ENCODE peak calls at places on chromosome 4, in five cellular contexts. X is gastrocnemius medialis; R is heart left ventricle; F is body of pancreas; E is CD8-positive, alpha-beta memory T cell. B is an unnamed sample.

GRCh38 chr4:163688856-163689255 is 194.4 kb downstream of the TMA16 start:
- DNase-seq in X (no peak), R (no peak), F (no peak), E (no peak), B (no peak)

GRCh38 chr4:5980436-5981155 is 37.6 kb downstream of the C4orf50 start:
- DNase-seq in X (no peak), R (no peak), F (no peak), E (no peak), B (no peak)

GRCh38 chr4:20529681-20530080 is 170.6 kb upstream of the PACRGL start:
- DNase-seq in X (no peak), R (no peak), F (no peak), E (no peak), B (no peak)

GRCh38 chr4:157779084-157779483 is 393.7 kb downstream of the GASK1B start:
- DNase-seq in X (no peak), R (no peak), F (no peak), E (no peak), B (no peak)

GRCh38 chr4:156607198-156607498 is 364.5 kb downstream of the PDGFC start:
- DNase-seq in X (no peak), R (no peak), F (no peak), E (no peak), B (no peak)

GRCh38 chr4:11741190-11741652 is 312.5 kb upstream of the HS3ST1 start:
- DNase-seq in X (no peak), R (no peak), F (no peak), E (no peak), B (no peak)

GRCh38 chr4:61350932-61351331 is 150.8 kb downstream of the ADGRL3 start:
- DNase-seq in X (no peak), R (no peak), F (no peak), E (no peak), B (no peak)

GRCh38 chr4:87060957-87061356 is 126.1 kb downstream of the AFF1 start:
- DNase-seq in X (no peak), R (no peak), F (no peak), E (no peak), B (no peak)

GRCh38 chr4:78734451-78735003 is 41.6 kb upstream of the BMP2K start:
- DNase-seq in X (no peak), R (no peak), F (no peak), E (no peak), B (no peak)

GRCh38 chr4:337932-338758 is 531 bp downstream of the ZNF141 start:
- DNase-seq in X (no peak), R (peak; percentile 27), F (no peak), E (no peak), B (peak; percentile 65)

GRCh38 chr4:184745747-184746531 is 12.0 kb upstream of the CENPU start:
- DNase-seq in X (peak; percentile 70), R (peak; percentile 76), F (peak; percentile 84), E (peak; percentile 48), B (no peak)

GRCh38 chr4:23728393-23728792 is 161.5 kb downstream of the PPARGC1A start:
- DNase-seq in X (no peak), R (no peak), F (no peak), E (no peak), B (no peak)

GRCh38 chr4:114281561-114281960 is 302.1 kb upstream of the ARSJ start:
- DNase-seq in X (no peak), R (no peak), F (no peak), E (no peak), B (no peak)

GRCh38 chr4:3792813-3793212 is 26.6 kb downstream of the ADRA2C start:
- DNase-seq in X (no peak), R (no peak), F (no peak), E (no peak), B (no peak)

GRCh38 chr4:24236532-24236931 is 346.7 kb upstream of the PPARGC1A start:
- DNase-seq in X (no peak), R (no peak), F (no peak), E (no peak), B (no peak)

GRCh38 chr4:112514079-112514448 is 1.9 kb downstream of the NEUROG2 start:
- DNase-seq in X (no peak), R (no peak), F (no peak), E (no peak), B (no peak)

GRCh38 chr4:85092536-85092935 is 126.0 kb upstream of the WDFY3 start:
- DNase-seq in X (no peak), R (no peak), F (no peak), E (no peak), B (no peak)

GRCh38 chr4:117560329-117560728 is 474.0 kb upstream of the NDST3 start:
- DNase-seq in X (no peak), R (no peak), F (no peak), E (no peak), B (no peak)

GRCh38 chr4:77040856-77041576 is 34.8 kb downstream of the CCNI start:
- DNase-seq in X (no peak), R (no peak), F (no peak), E (no peak), B (no peak)

GRCh38 chr4:61202638-61203495 is 2.7 kb downstream of the ADGRL3 start:
- DNase-seq in X (no peak), R (peak; percentile 36), F (no peak), E (no peak), B (no peak)

GRCh38 chr4:105936901-105937300 is 41.6 kb downstream of the NPNT start:
- DNase-seq in X (no peak), R (no peak), F (no peak), E (no peak), B (no peak)

GRCh38 chr4:149584703-149585102 is 230.9 kb downstream of the IQCM start:
- DNase-seq in X (no peak), R (no peak), F (no peak), E (no peak), B (no peak)

GRCh38 chr4:149595500-149595899 is 220.1 kb downstream of the IQCM start:
- DNase-seq in X (no peak), R (no peak), F (no peak), E (no peak), B (no peak)

DNA sequence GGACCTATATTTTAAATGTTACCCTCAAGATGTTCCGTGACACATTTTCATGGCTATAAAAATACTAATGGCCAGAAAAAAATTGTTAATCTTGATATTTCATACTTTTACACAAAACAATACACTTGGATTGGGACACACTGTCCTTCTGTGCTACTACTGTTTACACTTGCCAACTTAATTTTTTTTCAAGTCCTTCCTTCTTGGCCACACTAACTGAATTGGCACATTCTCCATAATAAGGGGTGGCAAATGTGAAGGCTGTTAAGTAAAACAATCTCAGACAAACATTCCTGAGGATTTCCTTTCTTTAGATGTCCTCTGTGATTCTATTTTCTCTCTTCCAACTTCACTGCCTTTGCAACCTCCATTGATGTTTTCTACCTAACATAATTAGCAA is 225.8 kb downstream of the IQCM start:
- DNase-seq in X (no peak), R (no peak), F (no peak), E (no peak), B (no peak)
- H3K27ac ChIP-seq in X (no peak overlapping the region), R (no peak overlapping the region), F (no peak overlapping the region), E (no peak overlapping the region), B (no peak overlapping the region)

DNA sequence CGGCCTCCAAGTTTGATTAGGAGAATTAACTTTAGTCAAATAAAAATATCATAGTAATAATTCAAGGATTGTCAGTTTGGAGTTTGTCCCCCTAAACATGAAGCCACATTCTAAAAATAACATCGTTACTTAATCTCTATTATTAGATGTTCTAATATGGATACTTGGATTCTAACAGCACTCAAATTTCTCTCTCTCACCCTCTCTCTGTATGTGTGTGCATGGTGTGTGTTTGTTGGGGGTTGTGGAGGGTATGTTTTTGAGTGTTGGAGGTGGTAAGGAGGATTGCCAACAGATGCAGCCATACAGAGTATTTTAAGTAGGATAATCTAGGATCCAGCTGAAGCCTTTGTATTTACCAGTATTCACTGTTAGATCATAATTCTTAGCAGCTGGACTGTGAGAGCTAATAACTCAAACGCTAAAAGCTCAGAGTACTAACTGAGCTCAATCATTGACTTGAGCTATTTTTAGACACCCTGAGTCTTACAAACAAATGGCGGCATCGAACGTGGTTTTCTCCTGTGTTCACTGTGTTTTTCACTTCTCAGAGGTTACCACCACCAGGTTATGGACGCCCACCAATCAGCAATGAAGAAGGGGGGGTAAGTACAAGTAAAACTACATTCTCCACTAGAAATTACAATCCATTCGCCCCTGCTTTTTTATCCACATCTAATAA is 8.8 kb downstream of the ENAM start:
- DNase-seq in X (no peak), R (no peak), F (peak; percentile 29), E (no peak), B (no peak)
- H3K4me3 ChIP-seq in X (peak overlapping the region; percentile 34), R (peak overlapping the region; percentile 9), F (no peak overlapping the region), E (no peak overlapping the region), B (peak overlapping the region; percentile 20)

DNA sequence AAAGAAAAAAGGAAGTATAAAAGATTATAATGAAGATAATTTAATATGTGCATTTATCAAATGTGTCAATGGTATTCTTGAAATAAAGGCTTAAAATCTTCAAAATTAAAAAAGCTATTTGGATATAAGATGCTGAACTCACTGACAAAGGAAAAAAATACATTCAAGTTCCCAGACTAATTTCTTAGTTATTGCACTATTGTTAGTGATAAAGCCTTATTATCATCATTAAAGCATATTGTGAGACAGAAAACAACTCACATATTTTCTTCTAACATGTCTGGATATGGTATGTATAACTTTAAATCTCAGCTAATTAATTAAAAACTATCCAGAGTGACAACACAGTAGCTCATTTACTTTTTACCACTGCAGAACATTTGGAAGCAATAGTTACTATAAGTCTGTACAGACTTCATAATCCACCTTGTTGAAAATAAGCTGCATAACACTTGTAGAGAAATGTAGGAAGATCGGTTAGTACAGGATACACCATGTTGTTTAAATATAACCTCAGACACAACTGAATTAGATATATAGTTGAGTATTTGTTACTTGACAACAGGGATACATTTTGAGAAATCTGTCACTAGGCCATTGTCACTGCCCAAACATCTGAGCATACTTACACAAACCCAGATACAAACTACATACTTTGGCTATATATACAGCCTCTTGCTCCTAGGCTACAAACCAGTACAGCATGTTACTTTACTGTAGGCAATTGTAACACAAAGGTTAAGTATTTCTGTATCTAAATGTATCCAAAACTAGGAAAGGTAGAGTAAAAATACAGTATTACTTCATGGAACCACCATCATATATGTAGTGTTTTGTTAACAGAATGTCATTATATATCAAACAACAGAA is 12.8 kb upstream of the FAM200B start:
- DNase-seq in X (no peak), R (no peak), F (no peak), E (no peak), B (no peak)
- H3K27ac ChIP-seq in X (no peak overlapping the region), R (no peak overlapping the region), F (no peak overlapping the region), E (no peak overlapping the region), B (no peak overlapping the region)

GRCh38 chr4:26365537-26366150 is 44.8 kb downstream of the RBPJ start:
- DNase-seq in X (no peak), R (no peak), F (no peak), E (no peak), B (no peak)

GRCh38 chr4:26362745-26363439 is 42.1 kb downstream of the RBPJ start:
- DNase-seq in X (no peak), R (no peak), F (no peak), E (no peak), B (no peak)

GRCh38 chr4:26360273-26360672 is 39.5 kb downstream of the RBPJ start:
- DNase-seq in X (no peak), R (no peak), F (no peak), E (no peak), B (no peak)

GRCh38 chr4:26361287-26361686 is 40.5 kb downstream of the RBPJ start:
- DNase-seq in X (no peak), R (no peak), F (no peak), E (no peak), B (no peak)

DNA sequence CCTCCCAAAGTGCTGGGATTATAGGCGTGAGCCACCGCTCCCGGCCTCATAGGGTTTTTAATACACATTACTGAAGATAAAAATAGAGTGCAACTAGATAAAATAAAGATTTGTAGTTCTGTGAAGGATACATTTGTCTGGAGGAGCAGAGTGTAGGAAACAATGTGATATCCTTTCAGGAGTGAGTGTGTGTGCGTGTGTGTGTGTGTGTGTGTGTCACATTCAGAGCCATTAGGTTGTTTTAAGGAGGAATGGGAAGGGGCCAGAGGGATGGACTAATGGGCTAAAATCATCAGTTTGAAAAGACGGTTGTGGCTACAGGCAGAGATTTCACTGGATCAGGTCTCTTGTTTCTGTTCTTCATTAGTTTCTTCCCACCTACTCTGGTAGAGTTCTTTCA is 40.0 kb downstream of the RBPJ start:
- DNase-seq in X (no peak), R (no peak), F (no peak), E (no peak), B (no peak)
- H3K4me3 ChIP-seq in X (no peak overlapping the region), R (no peak overlapping the region), F (no peak overlapping the region), E (no peak overlapping the region), B (no peak overlapping the region)